ENCODE peak calls at places on chromosomes 12 and 14, in eight cellular contexts. Z, I, V, T, L, E, H and Y are unnamed samples.

GRCh38 chr14:36835145-36835544 is 173.5 kb downstream of the PAX9 start:
- DNase-seq in Z (no peak), I (no peak), V (no peak), T (no peak), L (no peak), E (no peak), H (no peak), Y (no peak)

GRCh38 chr12:102462803-102463499 is 17.4 kb downstream of the IGF1 start:
- DNase-seq in Z (peak; percentile 51), I (no peak), V (peak; percentile 83), T (no peak), L (peak; percentile 90), E (no peak), H (no peak), Y (no peak)

GRCh38 chr14:93832076-93832475 is 43.8 kb upstream of the PRIMA1 start:
- DNase-seq in Z (no peak), I (no peak), V (no peak), T (no peak), L (no peak), E (no peak), H (no peak), Y (no peak)

GRCh38 chr14:24673534-24674203 is 39.7 kb upstream of the GZMB start:
- DNase-seq in Z (no peak), I (no peak), V (no peak), T (no peak), L (no peak), E (peak; percentile 58), H (no peak), Y (no peak)

GRCh38 chr14:101554991-101555668 is 6.2 kb upstream of the DIO3 start:
- DNase-seq in Z (no peak), I (no peak), V (no peak), T (no peak), L (no peak), E (no peak), H (no peak), Y (no peak)

GRCh38 chr14:79730911-79731310 is 480.4 kb downstream of the DIO2 start:
- DNase-seq in Z (peak; percentile 13), I (no peak), V (peak; percentile 80), T (no peak), L (no peak), E (no peak), H (no peak), Y (no peak)

GRCh38 chr12:10959777-10960176 is 20.7 kb upstream of the TAS2R14 start:
- DNase-seq in Z (no peak), I (no peak), V (no peak), T (no peak), L (no peak), E (no peak), H (no peak), Y (no peak)

GRCh38 chr14:71021347-71022014 is 114.2 kb downstream of the PCNX1 start:
- DNase-seq in Z (peak; percentile 86), I (no peak), V (peak; percentile 84), T (no peak), L (peak; percentile 39), E (no peak), H (no peak), Y (no peak)

GRCh38 chr14:42163136-42163535 is 556.5 kb downstream of the LRFN5 start:
- DNase-seq in Z (no peak), I (no peak), V (no peak), T (no peak), L (no peak), E (no peak), H (no peak), Y (no peak)

GRCh38 chr14:99418217-99418616 is 62.4 kb downstream of the SETD3 start:
- DNase-seq in Z (no peak), I (no peak), V (no peak), T (no peak), L (no peak), E (no peak), H (no peak), Y (no peak)

GRCh38 chr14:104239185-104239775 is 100.9 kb downstream of the KIF26A start:
- DNase-seq in Z (no peak), I (no peak), V (no peak), T (no peak), L (no peak), E (no peak), H (no peak), Y (no peak)

GRCh38 chr14:91904956-91905645 is 37.8 kb upstream of the TC2N start:
- DNase-seq in Z (no peak), I (no peak), V (no peak), T (no peak), L (no peak), E (no peak), H (no peak), Y (no peak)

GRCh38 chr12:52165096-52165855 is 26.5 kb downstream of the KRT80 start:
- DNase-seq in Z (no peak), I (no peak), V (no peak), T (no peak), L (no peak), E (no peak), H (no peak), Y (no peak)

GRCh38 chr14:87687338-87687876 is 305.6 kb downstream of the GALC start:
- DNase-seq in Z (no peak), I (no peak), V (peak; percentile 56), T (no peak), L (no peak), E (no peak), H (no peak), Y (no peak)